ENCODE peak calls at places on chromosomes 11 and 22, in six cellular contexts. A, K, L, I, Q and C are unnamed samples.

GRCh38 chr11:65116370-65117205 is 913 bp downstream of the ZNHIT2 start:
- DNase-seq in K (peak), A (no peak), I (no peak), L (peak), Q (peak), C (peak)

GRCh38 chr11:12359761-12360160 is 17.6 kb upstream of the PARVA start:
- DNase-seq in I (no peak), Q (no peak), A (peak), K (no peak), L (peak), C (no peak)

GRCh38 chr22:45997077-45997774 is 20.3 kb upstream of the WNT7B start:
- DNase-seq in L (peak), K (peak), Q (peak), A (peak), I (peak), C (peak)

GRCh38 chr11:38756537-38756936 is 2158.5 kb upstream of the RAG2 start:
- DNase-seq in K (no peak), I (no peak), L (no peak), A (no peak), Q (no peak), C (no peak)

GRCh38 chr11:8826901-8827560 is 84.0 kb upstream of the AKIP1 start:
- DNase-seq in I (no peak), L (no peak), K (peak), Q (no peak), A (no peak), C (no peak)

GRCh38 chr11:121100943-121101342 is at the start of gene TECTA:
- DNase-seq in K (no peak), I (no peak), A (no peak), Q (no peak), L (no peak), C (no peak)

GRCh38 chr11:116500833-116501622 is 271.8 kb downstream of the BUD13 start:
- DNase-seq in I (no peak), K (no peak), Q (no peak), A (no peak), L (no peak), C (no peak)

GRCh38 chr11:34439521-34440258 is 956 bp downstream of the CAT start:
- DNase-seq in I (no peak), L (no peak), A (no peak), K (no peak), Q (peak), C (no peak)

GRCh38 chr11:58659404-58659803 is 36.9 kb downstream of the CNTF start:
- DNase-seq in A (no peak), Q (no peak), I (no peak), L (no peak), K (no peak), C (no peak)

GRCh38 chr22:40328551-40328950 is 17.7 kb upstream of the ADSL start:
- DNase-seq in I (no peak), K (no peak), A (no peak), Q (no peak), L (no peak), C (no peak)

GRCh38 chr22:19948057-19948760 is 6.6 kb upstream of the TXNRD2 start:
- DNase-seq in I (no peak), L (no peak), K (no peak), Q (no peak), A (no peak), C (peak)
- TF ChIP-seq CTCF in I (no peak), L (no peak), K (no peak), Q (no peak), A (no peak), C (no peak)

DNA sequence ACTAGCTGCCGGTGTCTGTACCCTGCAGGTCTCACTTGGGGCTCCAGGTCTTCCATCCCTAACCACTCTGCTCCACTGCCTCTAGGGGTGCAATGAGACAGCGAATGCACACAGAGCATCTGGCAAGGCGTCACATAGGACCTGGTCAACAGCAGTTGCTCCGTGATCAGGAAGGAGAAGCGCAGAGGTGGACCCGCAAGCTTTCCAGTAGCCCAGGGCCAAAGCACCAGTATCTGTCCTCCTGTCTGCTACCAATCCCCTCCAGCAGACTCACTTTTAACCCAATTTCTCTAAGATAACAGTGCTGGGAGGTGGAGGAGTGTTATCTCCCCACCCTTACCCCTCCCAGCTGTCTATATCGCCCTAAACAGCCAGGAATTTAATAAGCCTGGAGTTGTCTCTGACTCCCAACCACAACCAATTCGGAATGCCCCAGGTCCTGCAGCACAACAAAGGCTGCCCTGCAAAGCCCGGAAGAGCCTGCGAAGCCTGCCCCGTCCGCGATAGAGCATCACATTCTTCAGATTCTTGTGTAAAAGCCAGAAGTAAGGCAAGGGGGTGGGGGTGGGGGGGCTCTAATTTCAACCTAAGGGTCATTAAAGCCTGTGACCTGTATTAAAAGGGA is 19.3 kb downstream of the MYH9 start:
- DNase-seq in K (peak), A (no peak), Q (no peak), I (no peak), L (peak), C (no peak)
- TF ChIP-seq CTCF in K (peak), A (peak), Q (peak), I (no peak), L (no peak), C (peak)

GRCh38 chr11:46529086-46529905 is 64.5 kb downstream of the AMBRA1 start:
- DNase-seq in K (peak), Q (peak), L (peak), A (peak), I (no peak), C (peak)
- TF ChIP-seq CTCF in K (peak), Q (peak), L (peak), A (peak), I (peak), C (peak)

DNA sequence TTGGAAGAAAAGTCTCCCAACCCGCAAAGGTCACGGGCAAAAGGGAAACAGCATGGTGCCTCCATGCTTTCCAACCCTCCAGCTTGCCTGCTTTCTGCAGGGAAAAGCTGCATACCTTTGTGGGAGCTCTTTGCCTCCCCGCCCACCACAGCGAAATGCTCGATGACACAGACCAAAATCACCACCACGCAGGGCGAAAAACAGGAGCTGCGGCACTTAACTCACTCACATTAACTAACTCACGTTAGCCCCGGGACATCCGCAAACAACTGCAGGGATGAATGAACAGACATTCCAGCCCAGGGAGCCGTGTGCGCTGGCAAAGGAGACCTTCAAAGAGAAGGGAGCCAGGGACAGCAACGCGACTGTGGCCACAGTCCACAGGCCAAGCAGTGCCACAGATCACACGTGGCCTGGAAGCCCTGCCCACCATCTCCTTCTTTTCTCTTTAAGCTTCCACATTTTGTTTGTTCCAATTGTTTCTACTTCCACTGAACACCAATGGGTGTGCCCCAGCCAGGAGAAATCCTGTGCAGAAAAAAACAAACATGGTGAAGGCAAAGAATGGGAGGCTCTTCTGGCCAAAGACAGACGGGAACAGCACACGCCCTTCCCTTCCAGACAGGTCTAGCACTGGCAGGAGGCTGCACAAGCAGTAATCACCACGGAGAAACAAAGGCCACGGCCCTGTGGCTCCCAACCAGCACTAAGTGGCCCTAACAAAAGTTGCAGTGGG is 39.3 kb downstream of the DUSP8 start:
- DNase-seq in L (peak), A (no peak), I (no peak), Q (no peak), K (no peak), C (no peak)
- TF ChIP-seq CTCF in L (no peak), A (no peak), I (no peak), Q (no peak), K (no peak), C (no peak)

GRCh38 chr11:123562166-123562565 is 92.3 kb downstream of the SCN3B start:
- DNase-seq in K (no peak), A (no peak), I (no peak), Q (peak), L (no peak), C (no peak)

GRCh38 chr11:123560001-123560400 is 94.4 kb downstream of the SCN3B start:
- DNase-seq in L (peak), A (peak), Q (peak), I (peak), K (peak), C (peak)

GRCh38 chr11:123558536-123559315 is 95.7 kb downstream of the SCN3B start:
- DNase-seq in L (peak), A (no peak), K (no peak), Q (no peak), I (no peak), C (no peak)

GRCh38 chr11:123561046-123561781 is 93.2 kb downstream of the SCN3B start:
- DNase-seq in A (peak), I (no peak), L (peak), K (peak), Q (peak), C (no peak)

GRCh38 chr11:123559418-123559817 is 95.0 kb downstream of the SCN3B start:
- DNase-seq in Q (no peak), K (peak), L (no peak), A (peak), I (no peak), C (no peak)
- TF ChIP-seq CTCF in Q (no peak), K (peak), L (peak), A (peak), I (peak), C (peak)

GRCh38 chr22:20179455-20180244 is 28.8 kb upstream of the CCDC188 start:
- DNase-seq in I (no peak), Q (no peak), A (no peak), K (no peak), L (no peak), C (no peak)

GRCh38 chr22:20181194-20181931 is 30.5 kb upstream of the CCDC188 start:
- DNase-seq in L (no peak), Q (no peak), A (no peak), K (no peak), I (no peak), C (no peak)

GRCh38 chr22:20180640-20181039 is 29.8 kb upstream of the CCDC188 start:
- DNase-seq in A (no peak), Q (no peak), K (no peak), L (no peak), I (no peak), C (no peak)

GRCh38 chr22:20178922-20179227 is 28.0 kb upstream of the CCDC188 start:
- DNase-seq in A (no peak), I (no peak), L (no peak), Q (no peak), K (no peak), C (no peak)

GRCh38 chr22:20180245-20180630 is 29.4 kb upstream of the CCDC188 start:
- DNase-seq in K (no peak), Q (no peak), L (no peak), A (no peak), I (no peak), C (no peak)
- TF ChIP-seq CTCF in K (peak), Q (no peak), L (peak), A (peak), I (peak), C (no peak)

GRCh38 chr11:72556433-72556832 is 117.8 kb downstream of the PDE2A start:
- DNase-seq in I (no peak), K (no peak), L (no peak), A (no peak), Q (no peak), C (no peak)

GRCh38 chr11:72551571-72551970 is 117.2 kb upstream of the CLPB start:
- DNase-seq in Q (no peak), A (no peak), I (no peak), L (no peak), K (no peak), C (no peak)

GRCh38 chr11:72552399-72552910 is 118.1 kb upstream of the CLPB start:
- DNase-seq in A (no peak), K (no peak), I (no peak), L (no peak), Q (no peak), C (no peak)

GRCh38 chr11:72548481-72548880 is 114.2 kb upstream of the CLPB start:
- DNase-seq in A (no peak), Q (no peak), L (no peak), K (no peak), I (no peak), C (no peak)

GRCh38 chr11:72553748-72554147 is 119.4 kb upstream of the CLPB start:
- DNase-seq in L (no peak), A (no peak), Q (peak), I (no peak), K (no peak), C (no peak)
- TF ChIP-seq CTCF in L (no peak), A (peak), Q (peak), I (no peak), K (peak), C (no peak)